ENCODE peak calls at places on chromosomes 3 and 15, in four cellular contexts. One of them, this sample, is unnamed.

GRCh38 chr3:183149915-183150825 is 12.4 kb downstream of the LAMP3 start:
- DNase-seq in breast epithelium: no peak
- DNase-seq in K562: no peak
- DNase-seq in SK-N-SH: no peak
- DNase-seq in this sample: no peak

GRCh38 chr15:67157779-67158366 is 92.5 kb downstream of the SMAD3 start:
- DNase-seq in breast epithelium: no peak
- DNase-seq in SK-N-SH: no peak
- DNase-seq in K562: no peak
- DNase-seq in this sample: no peak

GRCh38 chr15:87672309-87672897 is 584.1 kb downstream of the NTRK3 start:
- DNase-seq in SK-N-SH: peak; percentile 27
- DNase-seq in K562: peak; percentile 31
- DNase-seq in breast epithelium: no peak
- DNase-seq in this sample: no peak

GRCh38 chr3:64619216-64619615 is 68.6 kb downstream of the ADAMTS9 start:
- DNase-seq in K562: no peak
- DNase-seq in SK-N-SH: no peak
- DNase-seq in breast epithelium: no peak
- DNase-seq in this sample: no peak

GRCh38 chr15:78726870-78727551 is 84.3 kb downstream of the ADAMTS7 start:
- DNase-seq in K562: peak; percentile 91
- DNase-seq in SK-N-SH: peak; percentile 55
- DNase-seq in breast epithelium: no peak
- DNase-seq in this sample: no peak

GRCh38 chr3:175338775-175339535 is 479.8 kb downstream of the NAALADL2 start:
- DNase-seq in K562: no peak
- DNase-seq in breast epithelium: no peak
- DNase-seq in SK-N-SH: no peak
- DNase-seq in this sample: no peak

GRCh38 chr15:50339717-50340116 is 15.3 kb downstream of the GABPB1 start:
- DNase-seq in K562: no peak
- DNase-seq in SK-N-SH: no peak
- DNase-seq in breast epithelium: no peak
- DNase-seq in this sample: no peak

GRCh38 chr3:98697225-98697624 is 65.9 kb upstream of the ST3GAL6 start:
- DNase-seq in K562: no peak
- DNase-seq in SK-N-SH: no peak
- DNase-seq in breast epithelium: no peak
- DNase-seq in this sample: no peak

GRCh38 chr3:143226678-143227291 is 107.2 kb downstream of the CHST2 start:
- DNase-seq in breast epithelium: no peak
- DNase-seq in SK-N-SH: no peak
- DNase-seq in K562: no peak
- DNase-seq in this sample: no peak

GRCh38 chr15:93861413-93861812 is 369.9 kb upstream of the MCTP2 start:
- DNase-seq in breast epithelium: no peak
- DNase-seq in SK-N-SH: peak; percentile 54
- DNase-seq in K562: no peak
- DNase-seq in this sample: no peak

GRCh38 chr15:38196116-38196515 is 56.5 kb upstream of the SPRED1 start:
- DNase-seq in breast epithelium: no peak
- DNase-seq in SK-N-SH: no peak
- DNase-seq in K562: no peak
- DNase-seq in this sample: no peak

GRCh38 chr3:31399270-31399669 is 133.5 kb upstream of the STT3B start:
- DNase-seq in K562: no peak
- DNase-seq in SK-N-SH: no peak
- DNase-seq in breast epithelium: no peak
- DNase-seq in this sample: no peak

GRCh38 chr15:101288905-101289513 is 6.0 kb downstream of the SNRPA1 start:
- DNase-seq in K562: peak; percentile 35
- DNase-seq in breast epithelium: no peak
- DNase-seq in SK-N-SH: peak; percentile 55
- DNase-seq in this sample: no peak

GRCh38 chr3:69328903-69329302 is 57.0 kb downstream of the FRMD4B start:
- DNase-seq in SK-N-SH: no peak
- DNase-seq in breast epithelium: no peak
- DNase-seq in K562: no peak
- DNase-seq in this sample: no peak

GRCh38 chr3:187629711-187630110 is 40.5 kb downstream of the SST start:
- DNase-seq in breast epithelium: no peak
- DNase-seq in K562: no peak
- DNase-seq in SK-N-SH: no peak
- DNase-seq in this sample: no peak

GRCh38 chr15:93862791-93863190 is 368.6 kb upstream of the MCTP2 start:
- DNase-seq in K562: no peak
- DNase-seq in breast epithelium: no peak
- DNase-seq in SK-N-SH: no peak
- DNase-seq in this sample: no peak

GRCh38 chr3:134487406-134487805 is 1.5 kb downstream of the CEP63 start:
- DNase-seq in breast epithelium: no peak
- DNase-seq in SK-N-SH: peak; percentile 22
- DNase-seq in K562: no peak
- DNase-seq in this sample: no peak

GRCh38 chr3:129121016-129121791 is 400 bp downstream of the RAB43 start:
- DNase-seq in K562: no peak
- DNase-seq in breast epithelium: no peak
- DNase-seq in SK-N-SH: peak; percentile 61
- DNase-seq in this sample: no peak

GRCh38 chr3:57961828-57962447 is 46.3 kb upstream of the FLNB start:
- DNase-seq in breast epithelium: no peak
- DNase-seq in K562: peak; percentile 14
- DNase-seq in SK-N-SH: no peak
- DNase-seq in this sample: no peak

GRCh38 chr3:57958642-57959406 is 49.4 kb upstream of the FLNB start:
- DNase-seq in K562: peak; percentile 24
- DNase-seq in SK-N-SH: no peak
- DNase-seq in breast epithelium: no peak
- DNase-seq in this sample: no peak

GRCh38 chr3:57961177-57961827 is 46.9 kb upstream of the FLNB start:
- DNase-seq in K562: no peak
- DNase-seq in SK-N-SH: no peak
- DNase-seq in breast epithelium: no peak
- DNase-seq in this sample: no peak

GRCh38 chr3:57959407-57960173 is 48.6 kb upstream of the FLNB start:
- DNase-seq in K562: no peak
- DNase-seq in breast epithelium: no peak
- DNase-seq in SK-N-SH: no peak
- DNase-seq in this sample: no peak

GRCh38 chr3:57960174-57960505 is 48.1 kb upstream of the FLNB start:
- DNase-seq in K562: no peak
- DNase-seq in breast epithelium: no peak
- DNase-seq in SK-N-SH: no peak
- DNase-seq in this sample: no peak
- TF ChIP-seq CTCF in K562: no peak
- TF ChIP-seq CTCF in breast epithelium: no peak
- TF ChIP-seq CTCF in SK-N-SH: no peak
- TF ChIP-seq CTCF in this sample: no peak

DNA sequence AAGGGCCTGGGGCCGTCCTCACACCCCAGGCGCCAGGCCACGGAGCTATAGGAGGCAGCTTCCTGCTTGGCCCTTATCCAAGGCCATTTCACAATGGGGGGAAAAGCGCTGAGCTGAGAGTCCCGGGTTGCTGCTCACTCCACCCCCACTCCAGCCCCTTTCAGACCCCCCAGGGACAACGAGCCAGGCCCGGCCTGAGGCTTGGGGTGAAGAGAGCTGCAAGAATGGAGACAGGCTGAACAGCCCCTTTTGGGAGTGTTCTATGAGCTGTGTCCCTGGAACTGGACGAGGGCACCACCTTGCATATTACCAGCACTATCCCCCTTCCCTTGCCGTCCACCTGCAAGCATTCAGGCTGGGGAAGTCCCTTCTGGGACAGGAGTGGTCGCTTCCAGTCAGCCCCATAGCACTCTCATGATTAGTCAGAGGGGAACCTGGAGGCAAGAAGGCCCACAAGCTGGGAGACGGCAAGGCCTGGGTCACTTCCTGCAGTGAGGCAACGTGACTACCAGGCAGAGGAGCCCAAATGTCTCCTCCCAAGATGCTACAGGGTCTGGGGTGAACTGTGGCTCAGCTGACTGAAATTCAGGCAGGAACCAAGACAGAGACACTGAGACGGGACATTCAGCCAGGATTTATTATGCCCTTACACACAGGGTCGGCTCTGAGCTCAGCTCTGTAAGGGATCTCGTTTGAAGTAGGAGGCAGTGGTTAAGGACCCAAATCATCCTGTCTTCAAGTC is 8.6 kb upstream of the SRP14 start:
- DNase-seq in breast epithelium: no peak
- DNase-seq in SK-N-SH: no peak
- DNase-seq in K562: no peak
- DNase-seq in this sample: peak; percentile 88
- TF ChIP-seq POLR2AphosphoS5 in breast epithelium: no peak
- TF ChIP-seq POLR2AphosphoS5 in SK-N-SH: no peak
- TF ChIP-seq POLR2AphosphoS5 in K562: no peak
- TF ChIP-seq POLR2AphosphoS5 in this sample: no peak

GRCh38 chr3:179526989-179527391 is 35.7 kb upstream of the ACTL6A start:
- DNase-seq in SK-N-SH: peak; percentile 69
- DNase-seq in K562: no peak
- DNase-seq in breast epithelium: no peak
- DNase-seq in this sample: no peak
- H3K4me3 ChIP-seq in SK-N-SH: no peak overlapping the region
- H3K4me3 ChIP-seq in K562: no peak overlapping the region
- H3K4me3 ChIP-seq in breast epithelium: no peak overlapping the region
- H3K4me3 ChIP-seq in this sample: no peak overlapping the region

GRCh38 chr3:38281895-38282686 is at the start of gene SLC22A14:
- DNase-seq in breast epithelium: no peak
- DNase-seq in K562: peak; percentile 43
- DNase-seq in SK-N-SH: no peak
- DNase-seq in this sample: no peak
- TF ChIP-seq CTCF in breast epithelium: no peak
- TF ChIP-seq CTCF in K562: peak; percentile 77
- TF ChIP-seq CTCF in SK-N-SH: peak; percentile 8
- TF ChIP-seq CTCF in this sample: no peak

GRCh38 chr3:73580343-73580742 is 44.4 kb downstream of the PDZRN3 start:
- DNase-seq in SK-N-SH: no peak
- DNase-seq in breast epithelium: no peak
- DNase-seq in K562: no peak
- DNase-seq in this sample: no peak
- TF ChIP-seq POLR2AphosphoS5 in SK-N-SH: peak; percentile 62
- TF ChIP-seq POLR2AphosphoS5 in breast epithelium: no peak
- TF ChIP-seq POLR2AphosphoS5 in K562: no peak
- TF ChIP-seq POLR2AphosphoS5 in this sample: no peak

GRCh38 chr15:90059208-90059985 is 42.9 kb downstream of the IDH2 start:
- DNase-seq in K562: peak; percentile 59
- DNase-seq in SK-N-SH: no peak
- DNase-seq in breast epithelium: no peak
- DNase-seq in this sample: no peak
- H3K4me3 ChIP-seq in K562: peak overlapping the region; percentile 5
- H3K4me3 ChIP-seq in SK-N-SH: no peak overlapping the region
- H3K4me3 ChIP-seq in breast epithelium: no peak overlapping the region
- H3K4me3 ChIP-seq in this sample: no peak overlapping the region

This sample was measured in vagina.